ENCODE peak calls at places on chromosomes 16 and 17, in four cellular contexts. K, I, F and M are unnamed samples.
A peak's percentile ranks its signal among the peaks of the same experiment; 100 is the strongest.

GRCh38 chr17:5184284-5184683 is 7.4 kb downstream of the ZNF594 start:
- DNase-seq in K (no peak), I (no peak), F (no peak), M (no peak)

GRCh38 chr17:57505841-57506240 is 239.3 kb downstream of the CCDC182 start:
- DNase-seq in K (no peak), F (no peak), I (no peak), M (no peak)

GRCh38 chr16:60419859-60420258 is 1616.4 kb downstream of the CDH8 start:
- DNase-seq in I (no peak), K (no peak), F (no peak), M (no peak)

GRCh38 chr17:15882058-15882720 is 62.7 kb upstream of the ADORA2B start:
- DNase-seq in I (no peak), K (peak; percentile 46), F (peak; percentile 39), M (peak; percentile 49)

GRCh38 chr17:82334622-82335394 is 1.2 kb upstream of the SECTM1 start:
- DNase-seq in I (no peak), K (no peak), F (no peak), M (no peak)

GRCh38 chr16:80034948-80035700 is 434.6 kb upstream of the MAF start:
- DNase-seq in I (no peak), F (no peak), K (no peak), M (no peak)

GRCh38 chr17:62627219-62627903 is at the start of gene MRC2:
- DNase-seq in F (peak; percentile 69), K (peak; percentile 43), I (no peak), M (no peak)

GRCh38 chr16:27359615-27360014 is 42.4 kb upstream of the IL21R start:
- DNase-seq in I (no peak), K (no peak), F (no peak), M (no peak)

GRCh38 chr16:26863971-26864370 is 202.8 kb upstream of the C16orf82 start:
- DNase-seq in I (no peak), F (no peak), K (no peak), M (no peak)

GRCh38 chr16:26710475-26710874 is 356.3 kb upstream of the C16orf82 start:
- DNase-seq in I (no peak), K (no peak), F (no peak), M (no peak)

GRCh38 chr16:12340151-12340733 is 363.7 kb downstream of the SNX29 start:
- DNase-seq in K (peak; percentile 50), F (peak; percentile 32), I (no peak), M (peak; percentile 74)

GRCh38 chr16:700684-701584 is 4.7 kb downstream of the FBXL16 start:
- DNase-seq in I (no peak), F (peak; percentile 62), K (peak; percentile 62), M (no peak)

GRCh38 chr17:6599364-6599763 is 41.1 kb downstream of the KIAA0753 start:
- DNase-seq in F (no peak), K (peak; percentile 26), I (no peak), M (no peak)

GRCh38 chr16:74184839-74185238 is 111.8 kb upstream of the PSMD7 start:
- DNase-seq in I (no peak), K (no peak), F (no peak), M (no peak)

GRCh38 chr17:71405101-71405500 is 715.7 kb upstream of the SOX9 start:
- DNase-seq in I (no peak), K (no peak), F (no peak), M (no peak)

GRCh38 chr16:2436110-2436509 is 6.9 kb downstream of the CCNF start:
- DNase-seq in F (no peak), K (no peak), I (no peak), M (no peak)

GRCh38 chr17:8075081-8075480 is 12.4 kb downstream of the ALOX12B start:
- DNase-seq in I (no peak), K (no peak), F (no peak), M (no peak)

DNA sequence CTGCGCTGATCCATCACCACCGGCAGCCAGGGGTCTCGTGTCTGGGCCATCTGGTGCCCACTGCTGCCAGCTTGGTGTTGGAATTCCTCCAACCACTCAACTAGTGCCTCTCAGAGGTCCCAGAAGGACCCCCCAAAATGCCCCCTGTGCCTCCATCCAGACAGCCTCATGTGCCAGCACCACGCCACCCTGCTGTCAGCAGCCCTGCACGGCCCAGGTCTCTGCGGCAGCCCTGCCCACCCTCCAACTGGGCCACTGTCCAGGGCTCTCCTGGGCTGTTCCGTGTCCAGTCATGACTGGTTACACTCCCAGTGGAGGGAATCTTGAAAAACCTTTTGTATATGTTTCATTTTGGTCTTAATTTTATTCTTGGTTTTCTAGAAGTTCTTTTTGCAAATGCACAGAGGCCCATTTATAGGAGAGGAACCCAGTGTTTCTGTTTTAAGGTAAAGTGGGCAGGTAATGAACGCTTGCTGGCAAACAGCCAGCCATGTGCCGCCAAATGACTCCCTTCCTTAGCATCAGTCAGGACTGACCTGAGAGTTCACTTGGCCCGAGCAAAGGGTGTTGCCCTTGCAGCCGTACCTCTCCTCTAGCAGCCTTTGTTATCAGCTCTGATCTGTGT is 34.6 kb downstream of the GRIN2C start:
- DNase-seq in F (no peak), K (no peak), I (no peak), M (no peak)
- TF ChIP-seq FOXK2 in F (no peak), K (no peak), I (no peak), M (no peak)

GRCh38 chr16:19861811-19862327 is 22.8 kb downstream of the GPRC5B start:
- DNase-seq in I (no peak), K (no peak), F (no peak), M (no peak)

GRCh38 chr16:19859166-19859565 is 25.5 kb downstream of the GPRC5B start:
- DNase-seq in F (no peak), I (no peak), K (no peak), M (no peak)

GRCh38 chr16:19861069-19861468 is 23.6 kb downstream of the GPRC5B start:
- DNase-seq in K (no peak), I (no peak), F (no peak), M (no peak)

GRCh38 chr16:19859603-19860002 is 25.0 kb downstream of the GPRC5B start:
- DNase-seq in K (no peak), F (no peak), I (no peak), M (no peak)

DNA sequence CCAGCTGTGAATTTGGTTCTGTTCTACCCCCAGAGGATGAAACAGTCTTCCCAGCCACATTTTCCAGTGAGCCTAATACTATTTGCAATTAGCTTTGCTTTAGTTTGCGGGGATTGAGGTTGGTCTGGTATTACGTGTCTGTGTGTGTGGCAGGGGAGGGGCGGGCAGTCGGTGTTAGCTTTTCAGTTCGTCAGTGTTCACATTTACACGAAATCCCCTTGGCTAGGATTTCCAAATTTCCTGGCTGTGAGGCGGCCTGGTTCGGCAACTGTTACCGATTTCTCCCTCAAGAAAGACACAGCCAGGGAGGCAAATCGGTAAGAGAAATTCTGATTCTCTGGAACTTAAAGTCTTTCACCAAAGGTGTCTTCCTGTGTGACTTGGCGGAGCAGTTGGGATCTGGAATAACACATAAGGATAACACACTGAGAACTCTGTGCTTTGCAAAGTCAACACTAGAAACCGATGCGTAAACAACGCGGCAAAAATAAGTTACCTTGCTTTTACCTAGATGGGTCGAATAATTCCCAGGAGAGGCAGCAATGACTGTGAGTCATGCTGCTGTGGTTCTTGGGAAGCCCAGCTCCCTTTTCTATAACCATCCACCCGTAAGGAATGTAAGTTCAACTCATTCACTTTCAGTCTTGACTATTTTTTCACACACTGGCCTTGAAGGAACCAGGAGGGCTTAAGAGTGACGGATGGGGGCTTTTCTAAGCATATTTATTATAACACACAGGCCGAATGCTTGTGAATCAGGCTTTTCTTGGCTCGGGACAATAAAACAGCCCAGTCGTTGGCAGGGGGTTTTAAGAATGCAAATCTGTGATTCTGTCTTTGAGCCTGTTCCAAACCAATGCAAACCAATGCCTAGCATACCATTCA is 24.3 kb downstream of the GPRC5B start:
- DNase-seq in I (no peak), K (no peak), F (no peak), M (no peak)
- TF ChIP-seq FOXK2 in I (no peak), K (no peak), F (no peak), M (no peak)

GRCh38 chr17:49497147-49498036 is 2.3 kb downstream of the NGFR start:
- DNase-seq in F (peak; percentile 61), K (no peak), I (no peak), M (no peak)
- TF ChIP-seq FOXK2 in F (no peak), K (no peak), I (no peak), M (no peak)

DNA sequence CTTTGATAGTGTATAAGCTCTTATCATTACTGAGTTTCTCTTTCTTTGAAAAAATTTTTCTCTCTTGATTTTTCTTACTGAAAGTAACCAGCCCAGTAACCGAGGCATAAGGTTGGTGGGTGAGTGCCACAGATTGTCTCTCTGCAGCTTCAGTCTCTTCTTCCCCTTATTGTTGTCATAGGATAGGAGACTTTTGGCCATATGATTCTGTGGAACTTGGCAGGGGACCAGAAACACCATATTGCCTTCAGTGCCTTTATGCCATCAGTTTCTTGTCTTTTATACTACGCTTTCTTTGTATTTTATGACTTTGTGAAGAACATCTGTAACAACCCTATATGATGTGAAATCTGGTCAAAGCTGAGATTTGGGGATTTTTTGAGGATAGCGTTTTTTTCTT is 341.6 kb upstream of the TBX2 start:
- DNase-seq in I (no peak), K (no peak), F (no peak), M (no peak)
- TF ChIP-seq FOXK2 in I (no peak), K (no peak), F (no peak), M (no peak)

GRCh38 chr16:89344314-89344828 is 126.9 kb downstream of the ZNF778 start:
- DNase-seq in I (no peak), K (no peak), F (no peak), M (no peak)

GRCh38 chr16:89341697-89342694 is 124.5 kb downstream of the ZNF778 start:
- DNase-seq in K (no peak), I (no peak), F (no peak), M (no peak)

GRCh38 chr16:89345663-89346150 is 128.2 kb downstream of the ZNF778 start:
- DNase-seq in I (no peak), K (no peak), F (no peak), M (peak; percentile 81)

GRCh38 chr16:89344846-89345577 is 127.5 kb downstream of the ZNF778 start:
- DNase-seq in F (no peak), I (no peak), K (no peak), M (no peak)

DNA sequence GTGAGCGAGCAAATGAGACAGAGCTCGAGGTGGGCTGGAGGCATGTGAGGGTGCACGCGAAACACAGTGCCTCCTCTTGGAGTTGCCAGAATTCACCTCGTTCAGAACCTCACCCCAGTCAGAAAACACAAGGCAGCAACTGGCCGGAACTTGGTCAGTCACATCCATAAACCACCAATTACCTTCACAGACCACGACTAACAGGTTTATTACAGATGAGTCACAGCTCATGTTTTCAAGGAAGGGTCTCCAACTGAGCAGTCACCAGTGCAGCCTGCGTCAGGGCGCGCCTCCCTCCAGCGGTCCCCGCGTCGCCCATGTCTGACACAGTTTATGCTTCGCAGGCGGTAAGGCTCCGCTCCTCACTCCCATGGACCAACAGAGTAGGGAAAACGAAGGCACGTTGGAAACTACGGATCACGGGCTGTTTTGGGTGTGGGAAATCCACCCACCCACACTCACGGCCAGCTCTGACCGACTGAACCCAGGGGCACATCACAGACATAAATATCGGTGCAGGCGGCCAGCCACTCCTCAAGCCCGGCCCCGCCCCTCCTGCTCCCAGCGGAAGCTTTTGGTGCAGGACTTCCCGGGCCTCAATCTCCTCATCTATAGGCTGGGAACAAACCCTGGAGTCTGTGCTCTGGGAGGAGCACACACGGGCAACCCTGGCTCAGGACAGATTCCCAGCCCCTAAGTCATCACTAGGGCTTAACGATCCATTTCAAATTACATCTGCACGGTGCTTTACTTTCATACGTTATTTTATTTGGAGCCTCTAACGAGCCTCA is 126.2 kb downstream of the ZNF778 start:
- DNase-seq in I (no peak), F (peak; percentile 60), K (no peak), M (no peak)
- TF ChIP-seq FOXK2 in I (no peak), F (no peak), K (no peak), M (no peak)